ENCODE peak calls at places on chromosomes 2 and 18, in four cellular contexts. J is fibroblast of mammary gland, Z is IMR-90, Q is dorsolateral prefrontal cortex. P is an unnamed sample.

GRCh38 chr2:181223239-181223638 is 233.9 kb upstream of the ITGA4 start:
- DNase-seq in Q (no peak), J (no peak), Z (no peak), P (no peak)

GRCh38 chr2:217270801-217271121 is 410.9 kb upstream of the TNP1 start:
- DNase-seq in Q (no peak), Z (peak), J (peak), P (peak)

GRCh38 chr2:30481323-30481800 is 34.3 kb downstream of the LCLAT1 start:
- DNase-seq in Z (no peak), Q (no peak), J (no peak), P (no peak)

GRCh38 chr2:189363559-189363958 is 77.7 kb upstream of the WDR75 start:
- DNase-seq in J (peak), Z (peak), Q (no peak), P (peak)

GRCh38 chr18:50161806-50162205 is 33.1 kb downstream of the MYO5B start:
- DNase-seq in Q (no peak), J (peak), Z (no peak), P (no peak)

GRCh38 chr18:28176933-28177827 is at the start of gene CDH2:
- DNase-seq in Q (peak), Z (peak), J (peak), P (peak)

GRCh38 chr2:240458900-240459391 is 23.5 kb downstream of the GPC1 start:
- DNase-seq in Z (no peak), J (no peak), Q (no peak), P (no peak)

GRCh38 chr2:111659361-111660281 is 224.4 kb downstream of the ANAPC1 start:
- DNase-seq in J (peak), Z (peak), Q (no peak), P (peak)

GRCh38 chr2:197675711-197676188 is 363 bp upstream of the RFTN2 start:
- DNase-seq in Z (peak), J (peak), Q (no peak), P (no peak)

GRCh38 chr2:69210386-69210785 is 176.6 kb downstream of the GFPT1 start:
- DNase-seq in Z (no peak), J (peak), Q (no peak), P (peak)

GRCh38 chr2:38163006-38163405 is 87.1 kb upstream of the CYP1B1 start:
- DNase-seq in Z (no peak), J (no peak), Q (no peak), P (no peak)
- TF ChIP-seq CTCF in Z (no peak), J (no peak), Q (no peak), P (no peak)

DNA sequence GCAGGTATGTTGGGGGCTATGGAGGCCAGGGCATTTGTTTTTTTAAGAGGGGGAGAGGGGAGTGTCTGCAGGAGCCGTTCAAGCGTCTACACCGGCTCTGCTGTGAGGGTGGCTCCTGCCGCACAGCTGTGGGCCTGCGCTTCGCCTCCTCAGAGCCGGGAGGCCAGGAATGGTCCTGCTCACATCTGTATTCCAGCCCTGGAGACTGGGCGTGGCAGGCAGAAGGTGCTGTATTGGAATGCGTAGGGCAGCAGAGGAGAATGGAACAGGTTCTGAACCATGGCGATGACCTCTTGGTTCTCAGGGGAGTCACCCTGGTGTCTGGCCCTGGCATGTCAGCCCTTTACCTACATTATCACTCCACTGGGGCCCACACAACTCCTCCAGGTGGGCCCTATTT is 26.8 kb upstream of the INHBB start:
- DNase-seq in Q (peak), J (no peak), Z (no peak), P (no peak)
- H3K4me3 ChIP-seq in Q (no peak), J (no peak), Z (no peak), P (no peak)

DNA sequence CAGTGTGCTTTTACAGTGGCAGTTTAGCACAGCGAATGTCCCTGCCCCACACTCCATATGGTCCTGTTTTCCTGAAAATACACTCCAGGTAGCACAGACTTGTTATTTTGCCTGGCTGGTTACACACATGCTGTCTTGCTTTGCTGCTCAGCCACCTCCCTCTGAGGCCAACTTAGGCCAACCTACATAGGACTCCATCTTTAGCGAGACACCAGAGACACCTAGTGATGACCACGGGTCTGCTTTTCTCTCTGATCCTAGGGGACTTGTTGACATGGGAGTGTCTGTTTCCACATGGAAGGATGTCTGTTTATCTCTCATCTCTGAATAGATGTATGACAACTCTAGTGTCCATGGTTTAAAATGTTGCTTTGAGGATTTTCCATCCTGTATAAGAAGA is 43.3 kb downstream of the PLEKHB2 start:
- DNase-seq in Q (no peak), J (no peak), Z (no peak), P (no peak)
- TF ChIP-seq CTCF in Q (peak), J (no peak), Z (no peak), P (no peak)

DNA sequence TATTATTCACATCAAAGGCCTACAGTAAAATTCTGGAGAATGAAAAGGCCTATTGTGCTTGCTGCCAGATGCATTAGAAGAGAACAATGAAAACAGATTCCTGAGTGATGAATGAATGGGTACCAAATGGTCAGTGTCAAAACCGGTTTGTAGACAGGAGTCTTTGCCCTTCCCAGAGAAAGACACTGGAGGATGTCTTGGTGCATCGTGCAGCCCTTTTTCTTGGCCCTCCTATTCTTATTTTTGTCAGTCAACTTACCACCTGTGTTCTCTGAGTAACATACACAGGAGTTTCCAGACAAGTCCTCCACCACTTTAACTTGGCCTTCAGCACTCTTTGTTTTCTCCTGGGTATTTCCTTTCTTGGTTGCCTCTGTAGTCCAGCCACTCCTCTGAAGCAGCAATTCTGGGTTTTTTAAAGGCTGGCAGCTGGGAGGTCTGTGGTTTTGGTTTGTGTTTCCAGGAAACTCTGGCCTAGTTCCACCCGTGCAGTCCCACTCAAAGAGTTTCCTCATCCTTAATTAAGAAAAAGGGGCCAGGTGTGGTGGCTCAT is 29.4 kb downstream of the PSTPIP2 start:
- DNase-seq in Q (no peak), J (peak), Z (peak), P (peak)
- H3K4me3 ChIP-seq in Q (no peak), J (no peak), Z (no peak), P (no peak)

P was measured in foreskin fibroblast.